ENCODE peak calls at places on chromosomes 4 and X, in ten cellular contexts. S is uterus; N is IMR-90; U is right lobe of liver; J is fibroblast of lung; Z is CD4-positive, alpha-beta T cell; Q is ascending aorta; A is hepatocyte; B is vagina; H is WERI-Rb-1. I is an unnamed sample.
A peak's percentile ranks its signal among the peaks of the same experiment; 100 is the strongest.

GRCh38 chrX:39162322-39162721 is 361.1 kb downstream of the MID1IP1 start:
- DNase-seq in Z (peak; percentile 33), N (no peak), J (no peak), B (peak; percentile 75), U (no peak), Q (no peak), H (no peak), S (peak; percentile 20), A (peak; percentile 45), I (no peak)

GRCh38 chrX:68897546-68897945 is 68.7 kb downstream of the EFNB1 start:
- DNase-seq in U (no peak), N (no peak), J (no peak), H (no peak), S (no peak), B (no peak), Z (no peak), A (no peak), Q (no peak), I (no peak)

GRCh38 chrX:31550169-31550568 is 478.3 kb upstream of the FTHL17 start:
- DNase-seq in U (no peak), H (no peak), B (no peak), S (no peak), Z (no peak), A (no peak), J (no peak), N (no peak), Q (no peak), I (no peak)

GRCh38 chrX:40095588-40096394 is 2.0 kb downstream of the BCOR start:
- DNase-seq in J (no peak), S (no peak), B (no peak), H (no peak), A (peak; percentile 46), U (no peak), Z (peak; percentile 25), Q (no peak), N (no peak), I (no peak)

GRCh38 chrX:136658151-136658550 is 10.2 kb downstream of the CD40LG start:
- DNase-seq in H (no peak), J (no peak), B (no peak), U (no peak), A (no peak), Z (no peak), Q (no peak), S (no peak), N (no peak), I (no peak)

GRCh38 chrX:101950581-101950980 is 18.8 kb upstream of the ZMAT1 start:
- DNase-seq in B (no peak), Q (no peak), S (no peak), A (no peak), U (no peak), N (no peak), J (no peak), H (no peak), Z (no peak), I (no peak)

GRCh38 chrX:106039920-106040319 is 1.4 kb upstream of the SERPINA7 start:
- DNase-seq in U (peak; percentile 41), Q (no peak), S (no peak), J (no peak), B (no peak), N (no peak), Z (no peak), H (no peak), A (peak; percentile 23), I (no peak)

GRCh38 chr4:85677286-85677685 is 202.3 kb downstream of the ARHGAP24 start:
- DNase-seq in Q (no peak), B (no peak), A (no peak), N (no peak), H (no peak), U (no peak), Z (no peak), S (no peak), J (peak; percentile 51), I (no peak)

GRCh38 chrX:85084770-85085393 is 81.2 kb downstream of the APOOL start:
- DNase-seq in U (no peak), S (no peak), A (peak; percentile 48), H (no peak), N (peak; percentile 49), Q (no peak), B (no peak), Z (no peak), J (peak; percentile 25), I (no peak)

GRCh38 chr4:42531631-42532030 is 125.3 kb downstream of the ATP8A1 start:
- DNase-seq in S (no peak), Z (no peak), N (no peak), B (no peak), Q (no peak), A (no peak), H (no peak), J (no peak), U (no peak), I (no peak)

GRCh38 chrX:121254336-121254735 is 206.9 kb downstream of the GLUD2 start:
- DNase-seq in B (no peak), S (no peak), U (no peak), N (no peak), Z (no peak), A (no peak), H (no peak), J (no peak), Q (no peak), I (no peak)

DNA sequence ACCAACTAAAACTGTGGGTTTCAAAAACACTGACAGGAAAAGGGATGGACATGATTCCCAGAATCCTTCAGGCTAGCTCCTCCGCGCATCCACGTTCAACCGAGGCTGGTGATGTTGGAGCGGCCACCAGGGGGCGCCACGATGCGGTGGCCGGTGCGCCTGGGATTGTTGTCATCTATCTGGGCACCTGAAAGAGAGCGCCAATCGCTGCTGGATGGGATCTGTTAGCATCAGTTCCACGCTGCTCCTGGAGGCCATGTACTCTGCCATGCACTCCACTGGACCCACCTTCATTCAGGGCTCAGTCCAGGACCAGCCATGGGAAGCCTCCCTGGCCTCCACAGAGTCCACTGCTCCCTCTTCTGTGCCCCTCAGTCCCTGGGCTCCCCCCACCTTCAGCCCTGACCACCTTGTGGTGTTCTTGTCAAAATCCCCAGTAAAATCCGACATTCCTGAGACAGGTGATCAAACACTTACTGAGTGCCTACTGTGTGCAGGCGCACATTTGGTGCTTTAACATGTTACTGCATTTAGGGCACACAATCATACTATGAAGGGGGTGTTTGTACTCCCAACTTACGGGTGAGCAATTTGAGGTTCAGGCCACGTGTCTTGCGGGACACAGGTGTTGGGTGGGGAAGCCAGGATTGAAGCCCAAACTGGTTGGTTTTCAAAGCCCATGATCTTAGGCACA is 71.1 kb downstream of the CRMP1 start:
- DNase-seq in A (no peak), U (no peak), H (peak; percentile 53), S (no peak), B (no peak), J (no peak), Z (no peak), N (no peak), Q (no peak), I (no peak)
- TF ChIP-seq CTCF in A (peak; percentile 51), U (peak; percentile 32), H (peak; percentile 90), S (peak; percentile 46), B (peak; percentile 32), J (peak; percentile 51), Z (peak; percentile 42), N (peak; percentile 46), Q (peak; percentile 59), I (no peak)

DNA sequence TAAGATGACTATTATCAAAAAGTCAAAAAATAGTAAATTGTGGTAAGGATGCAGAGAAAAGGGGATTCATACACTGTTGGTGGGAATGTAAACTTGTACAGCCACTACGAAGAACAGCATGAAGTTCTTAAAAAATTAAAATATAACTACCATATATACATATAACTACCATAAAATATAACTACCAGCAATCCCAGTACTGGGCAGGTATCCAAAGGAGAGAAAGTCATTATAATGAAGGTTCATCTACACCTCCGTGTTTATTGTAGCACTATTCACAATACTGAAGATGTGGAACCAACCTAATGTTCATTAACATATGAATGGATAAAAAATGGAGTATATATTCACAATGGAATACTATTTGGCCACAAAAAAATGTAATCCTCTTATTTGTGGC is 360.9 kb upstream of the CT83 start:
- DNase-seq in N (no peak), B (no peak), Z (no peak), J (no peak), U (no peak), S (no peak), A (no peak), H (no peak), Q (no peak), I (no peak)
- H3K27me3 ChIP-seq in N (no peaks in the 10 kb centered on the region), B (no peaks in the 10 kb centered on the region), Z (no peaks in the 10 kb centered on the region), J (no peaks in the 10 kb centered on the region), U (no peaks in the 10 kb centered on the region), S (no peaks in the 10 kb centered on the region), A (no peaks in the 10 kb centered on the region), H (peaks cover 29% of the 10 kb centered on the region), Q (no peaks in the 10 kb centered on the region), I (no peaks in the 10 kb centered on the region)

GRCh38 chrX:17374619-17375360 is at the start of gene NHS:
- DNase-seq in Z (no peak), J (peak; percentile 75), H (peak; percentile 49), N (peak; percentile 63), Q (peak; percentile 83), A (peak; percentile 83), U (peak; percentile 50), S (peak; percentile 76), B (no peak), I (peak; percentile 58)
- TF ChIP-seq CTCF in Z (no peak), J (peak; percentile 17), H (peak; percentile 57), N (peak; percentile 36), Q (peak; percentile 58), A (peak; percentile 46), U (peak; percentile 17), S (peak; percentile 76), B (no peak), I (no peak)

DNA sequence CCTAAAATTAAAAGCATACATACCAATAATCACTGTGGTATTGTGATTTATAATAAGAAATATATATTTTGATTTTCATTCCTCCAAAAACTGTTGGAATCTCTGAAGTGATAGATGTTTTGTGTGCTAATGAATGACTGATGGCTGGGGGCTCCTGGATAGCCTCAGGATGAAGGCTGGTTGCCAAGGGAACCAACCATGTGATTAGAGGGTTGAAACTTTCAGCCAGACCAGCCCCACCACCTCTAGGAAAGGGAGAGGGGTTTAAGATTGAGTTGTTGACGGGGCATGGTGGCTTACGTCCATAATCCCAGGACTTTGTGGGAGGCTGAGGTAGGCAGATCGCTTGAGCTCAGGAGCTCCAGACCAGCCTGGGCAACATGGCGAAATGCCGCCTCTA is 34.0 kb downstream of the HS6ST2 start:
- DNase-seq in Q (no peak), Z (no peak), B (no peak), A (no peak), J (no peak), H (no peak), S (no peak), N (no peak), U (no peak), I (no peak)
- H3K27me3 ChIP-seq in Q (no peaks in the 10 kb centered on the region), Z (no peaks in the 10 kb centered on the region), B (no peaks in the 10 kb centered on the region), A (no peaks in the 10 kb centered on the region), J (no peaks in the 10 kb centered on the region), H (peaks cover 68% of the 10 kb centered on the region), S (no peaks in the 10 kb centered on the region), N (no peaks in the 10 kb centered on the region), U (no peaks in the 10 kb centered on the region), I (peaks cover 50% of the 10 kb centered on the region)